ENCODE peak calls at places on chromosome 6, in seven cellular contexts. One of them, this sample, is unnamed.
A peak's percentile ranks its signal among the peaks of the same experiment; 100 is the strongest.

GRCh38 chr6:15061176-15061575 is 184.7 kb upstream of the JARID2 start:
- DNase-seq in MCF 10A: no peak
- DNase-seq in NCI-H446: no peak
- DNase-seq in mucosa of descending colon: no peak
- DNase-seq in AG09309: no peak
- DNase-seq in HFFc6: no peak
- DNase-seq in transverse colon: no peak
- DNase-seq in this sample: peak; percentile 21

GRCh38 chr6:73200247-73200646 is 25.0 kb downstream of the KHDC1L start:
- DNase-seq in MCF 10A: no peak
- DNase-seq in NCI-H446: no peak
- DNase-seq in mucosa of descending colon: no peak
- DNase-seq in AG09309: no peak
- DNase-seq in HFFc6: no peak
- DNase-seq in transverse colon: no peak
- DNase-seq in this sample: no peak

GRCh38 chr6:89298680-89299450 is 16.2 kb downstream of the GABRR2 start:
- DNase-seq in MCF 10A: peak; percentile 97
- DNase-seq in NCI-H446: no peak
- DNase-seq in mucosa of descending colon: no peak
- DNase-seq in AG09309: no peak
- DNase-seq in HFFc6: no peak
- DNase-seq in transverse colon: no peak
- DNase-seq in this sample: peak; percentile 74

GRCh38 chr6:139533573-139534471 is 159.4 kb upstream of the CITED2 start:
- DNase-seq in MCF 10A: peak; percentile 70
- DNase-seq in NCI-H446: no peak
- DNase-seq in mucosa of descending colon: peak; percentile 79
- DNase-seq in AG09309: peak; percentile 78
- DNase-seq in HFFc6: peak; percentile 68
- DNase-seq in transverse colon: peak; percentile 74
- DNase-seq in this sample: no peak

GRCh38 chr6:5314191-5314865 is 53.0 kb downstream of the FARS2 start:
- DNase-seq in MCF 10A: no peak
- DNase-seq in NCI-H446: no peak
- DNase-seq in mucosa of descending colon: no peak
- DNase-seq in AG09309: no peak
- DNase-seq in HFFc6: no peak
- DNase-seq in transverse colon: no peak
- DNase-seq in this sample: no peak

GRCh38 chr6:166008441-166009369 is 158.9 kb downstream of the TBXT start:
- DNase-seq in MCF 10A: no peak
- DNase-seq in NCI-H446: no peak
- DNase-seq in mucosa of descending colon: no peak
- DNase-seq in AG09309: no peak
- DNase-seq in HFFc6: no peak
- DNase-seq in transverse colon: no peak
- DNase-seq in this sample: no peak

GRCh38 chr6:1761472-1761871 is 151.8 kb downstream of the FOXC1 start:
- DNase-seq in MCF 10A: no peak
- DNase-seq in NCI-H446: no peak
- DNase-seq in mucosa of descending colon: no peak
- DNase-seq in AG09309: no peak
- DNase-seq in HFFc6: no peak
- DNase-seq in transverse colon: no peak
- DNase-seq in this sample: no peak

GRCh38 chr6:39048481-39049399 is at the start of gene GLP1R:
- DNase-seq in MCF 10A: no peak
- DNase-seq in NCI-H446: no peak
- DNase-seq in mucosa of descending colon: no peak
- DNase-seq in AG09309: no peak
- DNase-seq in HFFc6: no peak
- DNase-seq in transverse colon: no peak
- DNase-seq in this sample: no peak

GRCh38 chr6:86477510-86478166 is 459.7 kb upstream of the HTR1E start:
- DNase-seq in MCF 10A: no peak
- DNase-seq in NCI-H446: no peak
- DNase-seq in mucosa of descending colon: no peak
- DNase-seq in AG09309: no peak
- DNase-seq in HFFc6: no peak
- DNase-seq in transverse colon: no peak
- DNase-seq in this sample: peak; percentile 84

GRCh38 chr6:97626586-97627441 is 343.8 kb upstream of the MMS22L start:
- DNase-seq in MCF 10A: no peak
- DNase-seq in NCI-H446: peak; percentile 83
- DNase-seq in mucosa of descending colon: no peak
- DNase-seq in AG09309: no peak
- DNase-seq in HFFc6: no peak
- DNase-seq in transverse colon: no peak
- DNase-seq in this sample: peak; percentile 6

GRCh38 chr6:10410214-10410873 is 4.5 kb downstream of the TFAP2A start:
- DNase-seq in MCF 10A: peak; percentile 39
- DNase-seq in NCI-H446: peak; percentile 20
- DNase-seq in mucosa of descending colon: no peak
- DNase-seq in AG09309: no peak
- DNase-seq in HFFc6: no peak
- DNase-seq in transverse colon: no peak
- DNase-seq in this sample: no peak

GRCh38 chr6:143224516-143224915 is 163.8 kb downstream of the AIG1 start:
- DNase-seq in MCF 10A: no peak
- DNase-seq in NCI-H446: no peak
- DNase-seq in mucosa of descending colon: no peak
- DNase-seq in AG09309: no peak
- DNase-seq in HFFc6: no peak
- DNase-seq in transverse colon: no peak
- DNase-seq in this sample: no peak

GRCh38 chr6:73353636-73354388 is at the start of gene DPPA5:
- DNase-seq in MCF 10A: no peak
- DNase-seq in NCI-H446: no peak
- DNase-seq in mucosa of descending colon: no peak
- DNase-seq in AG09309: no peak
- DNase-seq in HFFc6: no peak
- DNase-seq in transverse colon: no peak
- DNase-seq in this sample: no peak

GRCh38 chr6:86969573-86969972 is 32.2 kb downstream of the HTR1E start:
- DNase-seq in MCF 10A: peak; percentile 59
- DNase-seq in NCI-H446: no peak
- DNase-seq in mucosa of descending colon: no peak
- DNase-seq in AG09309: no peak
- DNase-seq in HFFc6: no peak
- DNase-seq in transverse colon: no peak
- DNase-seq in this sample: no peak

GRCh38 chr6:11434565-11435326 is 102.8 kb upstream of the TMEM170B start:
- DNase-seq in MCF 10A: peak; percentile 86
- DNase-seq in NCI-H446: no peak
- DNase-seq in mucosa of descending colon: no peak
- DNase-seq in AG09309: peak; percentile 55
- DNase-seq in HFFc6: peak; percentile 46
- DNase-seq in transverse colon: peak; percentile 54
- DNase-seq in this sample: no peak

GRCh38 chr6:73694711-73695411 is 1.1 kb upstream of the CD109 start:
- DNase-seq in MCF 10A: peak; percentile 78
- DNase-seq in NCI-H446: no peak
- DNase-seq in mucosa of descending colon: no peak
- DNase-seq in AG09309: no peak
- DNase-seq in HFFc6: peak; percentile 72
- DNase-seq in transverse colon: no peak
- DNase-seq in this sample: peak; percentile 44

GRCh38 chr6:36685198-36685919 is 6.8 kb downstream of the CDKN1A start:
- DNase-seq in MCF 10A: no peak
- DNase-seq in NCI-H446: no peak
- DNase-seq in mucosa of descending colon: no peak
- DNase-seq in AG09309: no peak
- DNase-seq in HFFc6: no peak
- DNase-seq in transverse colon: no peak
- DNase-seq in this sample: no peak

GRCh38 chr6:79377047-79377446 is 142.6 kb upstream of the HMGN3 start:
- DNase-seq in MCF 10A: peak; percentile 27
- DNase-seq in NCI-H446: no peak
- DNase-seq in mucosa of descending colon: no peak
- DNase-seq in AG09309: no peak
- DNase-seq in HFFc6: no peak
- DNase-seq in transverse colon: no peak
- DNase-seq in this sample: no peak

GRCh38 chr6:18263561-18264337 is 581 bp downstream of the DEK start:
- DNase-seq in MCF 10A: peak; percentile 59
- DNase-seq in NCI-H446: peak; percentile 79
- DNase-seq in mucosa of descending colon: peak; percentile 78
- DNase-seq in AG09309: no peak
- DNase-seq in HFFc6: no peak
- DNase-seq in transverse colon: peak; percentile 74
- DNase-seq in this sample: peak; percentile 53

GRCh38 chr6:42420741-42421140 is 31.0 kb downstream of the TRERF1 start:
- DNase-seq in MCF 10A: no peak
- DNase-seq in NCI-H446: no peak
- DNase-seq in mucosa of descending colon: no peak
- DNase-seq in AG09309: no peak
- DNase-seq in HFFc6: no peak
- DNase-seq in transverse colon: no peak
- DNase-seq in this sample: no peak

GRCh38 chr6:53794073-53794719 is 609 bp upstream of the LRRC1 start:
- DNase-seq in MCF 10A: peak; percentile 78
- DNase-seq in NCI-H446: peak; percentile 76
- DNase-seq in mucosa of descending colon: peak; percentile 87
- DNase-seq in AG09309: peak; percentile 76
- DNase-seq in HFFc6: peak; percentile 92
- DNase-seq in transverse colon: peak; percentile 86
- DNase-seq in this sample: peak; percentile 92

This sample was measured in RPMI8226.